ENCODE peak calls at places on chromosome 18, in seven cellular contexts. T, K, W, P, N, B and O are unnamed samples.

GRCh38 chr18:31667185-31667584 is 17.2 kb downstream of the B4GALT6 start:
- DNase-seq in T (no peak), K (no peak), W (no peak), P (no peak), N (no peak), B (no peak), O (no peak)

GRCh38 chr18:74139888-74140287 is 7.7 kb downstream of the FBXO15 start:
- DNase-seq in T (no peak), K (no peak), W (no peak), P (no peak), N (no peak), B (no peak), O (no peak)

GRCh38 chr18:26663001-26663400 is 114.6 kb upstream of the KCTD1 start:
- DNase-seq in T (no peak), K (no peak), W (no peak), P (no peak), N (no peak), B (no peak), O (no peak)

GRCh38 chr18:24792164-24792563 is 331.7 kb downstream of the HRH4 start:
- DNase-seq in T (no peak), K (no peak), W (no peak), P (no peak), N (no peak), B (no peak), O (no peak)

GRCh38 chr18:28736951-28737350 is 560.0 kb upstream of the CDH2 start:
- DNase-seq in T (no peak), K (no peak), W (no peak), P (no peak), N (no peak), B (no peak), O (no peak)

GRCh38 chr18:46055841-46056240 is 16.2 kb downstream of the PSTPIP2 start:
- DNase-seq in T (peak), K (no peak), W (no peak), P (no peak), N (no peak), B (no peak), O (no peak)

GRCh38 chr18:35137632-35138031 is 96.4 kb downstream of the MAPRE2 start:
- DNase-seq in T (no peak), K (no peak), W (no peak), P (no peak), N (no peak), B (no peak), O (no peak)

GRCh38 chr18:21074336-21075323 is 37.0 kb downstream of the ROCK1 start:
- DNase-seq in T (peak), K (no peak), W (peak), P (no peak), N (no peak), B (no peak), O (no peak)

GRCh38 chr18:3664563-3665178 is 214.7 kb downstream of the TGIF1 start:
- DNase-seq in T (no peak), K (no peak), W (peak), P (no peak), N (no peak), B (peak), O (no peak)

GRCh38 chr18:70931942-70932814 is 643.3 kb downstream of the SOCS6 start:
- DNase-seq in T (peak), K (no peak), W (peak), P (peak), N (no peak), B (peak), O (no peak)

GRCh38 chr18:73199151-73199550 is 331.4 kb upstream of the NETO1 start:
- DNase-seq in T (no peak), K (no peak), W (no peak), P (no peak), N (no peak), B (no peak), O (no peak)

GRCh38 chr18:74427442-74428112 is 29.5 kb downstream of the DIPK1C start:
- DNase-seq in T (no peak), K (no peak), W (no peak), P (no peak), N (no peak), B (no peak), O (no peak)